ENCODE peak calls at places on chromosomes 3 and 15, in four cellular contexts. Z, W, F and I are unnamed samples.
A peak's percentile ranks its signal among the peaks of the same experiment; 100 is the strongest.

GRCh38 chr3:196502775-196503181 is 790 bp downstream of the RNF168 start:
- DNase-seq in Z (peak; percentile 85), W (peak; percentile 44), F (peak; percentile 89), I (no peak)

GRCh38 chr3:113533534-113533892 is 1.2 kb downstream of the SIDT1 start:
- DNase-seq in Z (no peak), W (no peak), F (no peak), I (no peak)

GRCh38 chr3:50127251-50127671 is 27.9 kb upstream of the SEMA3F start:
- DNase-seq in Z (no peak), W (no peak), F (no peak), I (no peak)

GRCh38 chr3:5645311-5646029 is 458.0 kb downstream of the EDEM1 start:
- DNase-seq in Z (no peak), W (no peak), F (no peak), I (no peak)

GRCh38 chr3:115699741-115700140 is 76.4 kb downstream of the GAP43 start:
- DNase-seq in Z (peak; percentile 76), W (no peak), F (no peak), I (no peak)

GRCh38 chr15:70132148-70132547 is 34.4 kb upstream of the TLE3 start:
- DNase-seq in Z (peak; percentile 25), W (peak; percentile 60), F (no peak), I (no peak)

GRCh38 chr15:58410353-58410752 is 21.4 kb upstream of the LIPC start:
- DNase-seq in Z (peak; percentile 69), W (no peak), F (peak; percentile 44), I (no peak)

GRCh38 chr15:39583586-39584265 is 2.8 kb downstream of the THBS1 start:
- DNase-seq in Z (peak; percentile 92), W (no peak), F (peak; percentile 61), I (no peak)

GRCh38 chr15:74036271-74037170 is 42.0 kb downstream of the PML start:
- DNase-seq in Z (peak; percentile 73), W (no peak), F (peak; percentile 79), I (no peak)

GRCh38 chr3:139473155-139473771 is 3.1 kb downstream of the RBP2 start:
- DNase-seq in Z (no peak), W (no peak), F (peak; percentile 15), I (no peak)

GRCh38 chr3:109059289-109059688 is 58.6 kb downstream of the MORC1 start:
- DNase-seq in Z (no peak), W (no peak), F (no peak), I (no peak)

GRCh38 chr3:69411331-69411730 is 25.4 kb upstream of the FRMD4B start:
- DNase-seq in Z (peak; percentile 20), W (no peak), F (no peak), I (no peak)

GRCh38 chr3:5754602-5755001 is 567.1 kb downstream of the EDEM1 start:
- DNase-seq in Z (no peak), W (no peak), F (no peak), I (no peak)

GRCh38 chr15:41790756-41791546 is 16.7 kb downstream of the MAPKBP1 start:
- DNase-seq in Z (peak; percentile 76), W (no peak), F (peak; percentile 56), I (no peak)

GRCh38 chr3:74756586-74756985 is 142.1 kb upstream of the CNTN3 start:
- DNase-seq in Z (no peak), W (no peak), F (no peak), I (no peak)

GRCh38 chr15:84949845-84950569 is 31.6 kb upstream of the PDE8A start:
- DNase-seq in Z (peak; percentile 28), W (no peak), F (peak; percentile 37), I (no peak)

GRCh38 chr15:27864076-27864475 is 235.0 kb downstream of the OCA2 start:
- DNase-seq in Z (no peak), W (no peak), F (no peak), I (no peak)

GRCh38 chr3:193240436-193240849 is 579 bp upstream of the PLAAT1 start:
- DNase-seq in Z (no peak), W (peak; percentile 15), F (no peak), I (no peak)

GRCh38 chr3:55180936-55181535 is 253.2 kb upstream of the LRTM1 start:
- DNase-seq in Z (peak; percentile 65), W (peak; percentile 16), F (peak; percentile 66), I (no peak)

GRCh38 chr3:146072824-146073223 is 88.2 kb downstream of the PLOD2 start:
- DNase-seq in Z (peak; percentile 15), W (no peak), F (peak; percentile 63), I (no peak)

GRCh38 chr15:60044636-60045273 is 40.6 kb downstream of the FOXB1 start:
- DNase-seq in Z (no peak), W (no peak), F (no peak), I (no peak)

GRCh38 chr3:17985658-17986392 is 243.4 kb upstream of the TBC1D5 start:
- DNase-seq in Z (no peak), W (no peak), F (no peak), I (no peak)

GRCh38 chr15:72491768-72492167 is 17.6 kb downstream of the ARIH1 start:
- DNase-seq in Z (peak; percentile 56), W (no peak), F (peak; percentile 73), I (no peak)

GRCh38 chr3:114899186-114899931 is 247.7 kb downstream of the ZBTB20 start:
- DNase-seq in Z (no peak), W (no peak), F (no peak), I (no peak)

GRCh38 chr3:75015280-75015679 is 400.8 kb upstream of the CNTN3 start:
- DNase-seq in Z (no peak), W (no peak), F (no peak), I (no peak)

GRCh38 chr15:100723323-100723801 is 121.0 kb downstream of the ASB7 start:
- DNase-seq in Z (no peak), W (no peak), F (no peak), I (peak; percentile 10)

GRCh38 chr15:90365414-90366055 is 13.5 kb downstream of the ZNF774 start:
- DNase-seq in Z (no peak), W (no peak), F (no peak), I (no peak)

GRCh38 chr15:42101861-42102260 is 7.5 kb upstream of the PLA2G4D start:
- DNase-seq in Z (peak; percentile 21), W (no peak), F (no peak), I (no peak)

GRCh38 chr15:81839387-81839786 is 206.4 kb downstream of the MEX3B start:
- DNase-seq in Z (no peak), W (no peak), F (no peak), I (no peak)

GRCh38 chr3:161558256-161558655 is 61.6 kb downstream of the OTOL1 start:
- DNase-seq in Z (peak; percentile 4), W (no peak), F (no peak), I (no peak)

GRCh38 chr3:98003306-98003969 is 31.2 kb upstream of the RIOX2 start:
- DNase-seq in Z (no peak), W (no peak), F (no peak), I (no peak)

GRCh38 chr15:57647791-57648130 is 56.1 kb downstream of the MYZAP start:
- DNase-seq in Z (no peak), W (peak; percentile 27), F (peak; percentile 14), I (no peak)

GRCh38 chr3:52205727-52206372 is 7.9 kb downstream of the ALAS1 start:
- DNase-seq in Z (no peak), W (no peak), F (no peak), I (no peak)

GRCh38 chr3:183202004-183202722 is 39.6 kb upstream of the LAMP3 start:
- DNase-seq in Z (no peak), W (no peak), F (no peak), I (no peak)

GRCh38 chr15:78103406-78104118 is 11.2 kb downstream of the SH2D7 start:
- DNase-seq in Z (no peak), W (no peak), F (no peak), I (no peak)

DNA sequence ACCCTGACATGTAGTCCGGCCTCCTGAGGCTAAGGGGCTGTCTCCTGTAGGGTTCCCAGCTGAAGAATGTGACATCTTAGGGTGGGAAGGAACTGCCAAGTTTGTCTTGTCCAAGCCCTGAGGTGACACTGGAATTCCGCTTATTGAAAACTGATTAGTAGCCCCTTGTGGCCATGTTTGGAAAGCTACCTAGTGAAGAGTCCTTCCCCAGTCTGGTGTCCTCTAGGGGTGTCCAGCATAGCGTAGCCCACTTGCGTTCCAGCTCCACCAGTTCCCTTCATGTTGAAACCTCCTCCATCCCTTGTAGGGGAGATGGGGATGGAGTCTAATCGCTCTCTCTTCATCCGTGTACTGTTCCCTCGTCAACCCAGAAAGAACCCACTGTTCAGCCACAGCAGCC is 79.5 kb downstream of the CHDH start:
- DNase-seq in Z (no peak), W (no peak), F (no peak), I (no peak)
- TF ChIP-seq CTCF in Z (no peak), W (no peak), F (no peak), I (no peak)

DNA sequence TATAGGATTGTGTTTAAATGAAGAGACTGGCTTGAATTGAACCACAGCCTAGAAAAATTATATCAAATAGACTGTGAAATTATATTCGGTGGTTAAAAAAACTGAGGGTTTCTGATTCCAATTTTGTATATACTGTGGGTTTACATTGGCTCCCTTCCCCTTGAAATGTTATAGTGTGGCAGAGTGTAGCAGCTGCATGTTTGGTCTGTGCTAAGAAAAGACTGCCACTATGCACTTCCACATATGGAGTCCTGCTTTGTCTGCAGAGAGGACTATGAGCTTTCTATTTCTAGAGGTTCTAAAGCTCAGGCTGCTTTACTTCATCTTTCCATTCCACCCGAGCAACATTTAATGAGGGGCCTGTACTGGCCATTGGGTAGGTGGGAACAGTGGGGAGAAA is 112.3 kb downstream of the P3H2 start:
- DNase-seq in Z (no peak), W (no peak), F (peak; percentile 74), I (no peak)
- TF ChIP-seq CTCF in Z (no peak), W (no peak), F (no peak), I (no peak)

DNA sequence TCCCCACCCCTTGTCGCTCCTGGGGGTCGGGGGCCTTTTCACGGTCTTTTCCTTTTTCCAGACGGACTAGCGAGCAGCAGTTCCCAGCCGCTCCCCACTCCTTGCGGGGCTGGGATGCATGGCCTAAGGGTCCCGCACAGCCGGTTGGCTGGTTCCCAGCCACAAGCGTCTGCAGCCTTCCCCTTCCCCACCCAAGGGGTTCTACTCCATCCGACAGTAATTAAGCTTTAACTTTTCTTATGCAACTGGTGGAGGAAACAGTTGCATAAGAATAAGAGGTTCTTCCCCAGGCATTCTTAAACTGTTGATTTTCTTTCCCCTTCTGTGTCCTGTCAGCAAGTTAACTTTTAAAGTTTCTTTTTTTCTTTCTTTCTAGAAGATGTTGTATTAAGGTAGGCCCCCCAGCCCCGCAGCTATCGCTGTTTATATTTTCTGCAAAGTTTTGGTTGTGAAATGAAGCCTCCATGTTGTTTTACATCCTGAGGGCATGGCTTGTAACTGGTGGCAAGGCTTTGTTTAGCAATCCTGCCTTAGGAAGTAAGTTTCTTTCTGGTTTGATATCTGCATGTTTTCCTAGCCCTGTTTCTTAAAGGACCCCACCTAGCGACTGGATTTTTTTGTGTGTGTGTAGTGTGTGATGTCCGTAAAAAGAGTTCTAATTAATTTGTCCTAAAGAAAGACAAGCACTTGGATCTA is 207.5 kb downstream of the ZNF385D start:
- DNase-seq in Z (peak; percentile 6), W (no peak), F (no peak), I (no peak)
- TF ChIP-seq CTCF in Z (no peak), W (no peak), F (no peak), I (no peak)

GRCh38 chr3:157248590-157249425 is 88.9 kb upstream of the CCNL1 start:
- DNase-seq in Z (peak; percentile 75), W (peak; percentile 57), F (peak; percentile 89), I (no peak)
- TF ChIP-seq CTCF in Z (no peak), W (no peak), F (no peak), I (no peak)